ENCODE peak calls at places on chromosomes 5 and 9, in six cellular contexts. B is A549, M is upper lobe of right lung, U is cardiac muscle cell, Z is uterus, L is dorsolateral prefrontal cortex. E is an unnamed sample.

GRCh38 chr5:143315929-143316328 is 87.6 kb downstream of the NR3C1 start:
- DNase-seq in B (no peak), M (no peak), U (no peak), Z (no peak), L (no peak), E (peak)

GRCh38 chr9:10876333-10876732 is 263.5 kb upstream of the PTPRD start:
- DNase-seq in B (no peak), M (no peak), U (peak), Z (no peak), L (no peak), E (peak)

GRCh38 chr5:11977904-11978303 is 73.7 kb upstream of the CTNND2 start:
- DNase-seq in B (no peak), M (no peak), U (no peak), Z (no peak), L (no peak), E (no peak)

GRCh38 chr5:396715-397032 is 46.3 kb upstream of the EXOC3 start:
- DNase-seq in B (no peak), M (peak), U (no peak), Z (no peak), L (no peak), E (no peak)

GRCh38 chr9:126058631-126059030 is 268.0 kb upstream of the MVB12B start:
- DNase-seq in B (no peak), M (peak), U (no peak), Z (no peak), L (no peak), E (no peak)

GRCh38 chr9:127828262-127829031 is 25.8 kb downstream of the FPGS start:
- DNase-seq in B (peak), M (peak), U (peak), Z (peak), L (no peak), E (no peak)

GRCh38 chr9:129284607-129285291 is 106.7 kb upstream of the IER5L start:
- DNase-seq in B (no peak), M (peak), U (no peak), Z (no peak), L (peak), E (no peak)

GRCh38 chr9:124855944-124856773 is 2.9 kb downstream of the WDR38 start:
- DNase-seq in B (peak), M (no peak), U (peak), Z (no peak), L (no peak), E (peak)

GRCh38 chr9:92324889-92325268 is 271 bp downstream of the NOL8 start:
- DNase-seq in B (no peak), M (no peak), U (no peak), Z (no peak), L (no peak), E (no peak)

GRCh38 chr9:134484479-134484878 is 157.1 kb upstream of the COL5A1 start:
- DNase-seq in B (no peak), M (peak), U (no peak), Z (peak), L (peak), E (no peak)

GRCh38 chr5:124057161-124057814 is 545.3 kb downstream of the CSNK1G3 start:
- DNase-seq in B (no peak), M (peak), U (no peak), Z (peak), L (no peak), E (peak)

GRCh38 chr5:67844937-67845336 is 370.6 kb upstream of the PIK3R1 start:
- DNase-seq in B (no peak), M (no peak), U (no peak), Z (no peak), L (no peak), E (no peak)

GRCh38 chr5:67842806-67843205 is 372.8 kb upstream of the PIK3R1 start:
- DNase-seq in B (peak), M (no peak), U (peak), Z (no peak), L (no peak), E (peak)
- TF ChIP-seq CTCF in B (no peak), M (no peak), U (peak), Z (no peak), L (no peak), E (peak)

DNA sequence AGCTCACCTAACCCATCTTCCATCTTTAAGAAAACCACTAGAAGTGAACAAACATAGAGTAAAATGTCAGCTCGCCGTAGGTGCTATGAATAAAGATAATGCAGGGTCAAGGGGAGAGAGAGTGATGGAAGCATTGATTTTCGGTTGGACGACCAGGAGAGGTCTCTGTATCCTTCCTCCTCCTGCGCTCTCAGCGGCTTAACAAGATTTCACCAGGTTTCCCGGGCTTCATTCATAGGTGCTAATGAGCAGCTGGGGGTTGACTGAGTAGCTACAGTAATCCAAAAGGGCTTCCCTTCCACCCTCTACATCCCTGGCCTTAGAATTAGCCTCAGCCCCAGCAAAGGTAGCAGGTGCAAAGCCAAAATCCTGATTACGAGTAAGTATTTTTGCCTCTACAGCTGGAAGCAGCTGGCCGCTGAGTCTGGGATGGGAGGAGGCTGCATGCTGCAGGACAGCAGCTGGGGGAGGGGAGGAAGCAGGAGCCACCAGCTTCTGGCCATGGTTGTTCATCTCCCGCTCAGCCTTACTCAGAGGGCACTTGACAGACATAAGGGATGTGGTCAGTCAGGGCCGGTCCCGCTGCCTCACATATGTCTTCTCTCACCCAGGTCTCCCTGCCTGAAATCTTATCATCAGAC is 112.0 kb upstream of the IL12B start:
- DNase-seq in B (no peak), M (no peak), U (no peak), Z (no peak), L (no peak), E (no peak)
- TF ChIP-seq CTCF in B (no peak), M (no peak), U (no peak), Z (no peak), L (no peak), E (no peak)

GRCh38 chr9:23120630-23121029 is 674.0 kb downstream of the DMRTA1 start:
- DNase-seq in B (no peak), M (no peak), U (no peak), Z (no peak), L (no peak), E (no peak)

GRCh38 chr9:23117621-23118020 is 671.0 kb downstream of the DMRTA1 start:
- DNase-seq in B (no peak), M (no peak), U (no peak), Z (no peak), L (no peak), E (no peak)

DNA sequence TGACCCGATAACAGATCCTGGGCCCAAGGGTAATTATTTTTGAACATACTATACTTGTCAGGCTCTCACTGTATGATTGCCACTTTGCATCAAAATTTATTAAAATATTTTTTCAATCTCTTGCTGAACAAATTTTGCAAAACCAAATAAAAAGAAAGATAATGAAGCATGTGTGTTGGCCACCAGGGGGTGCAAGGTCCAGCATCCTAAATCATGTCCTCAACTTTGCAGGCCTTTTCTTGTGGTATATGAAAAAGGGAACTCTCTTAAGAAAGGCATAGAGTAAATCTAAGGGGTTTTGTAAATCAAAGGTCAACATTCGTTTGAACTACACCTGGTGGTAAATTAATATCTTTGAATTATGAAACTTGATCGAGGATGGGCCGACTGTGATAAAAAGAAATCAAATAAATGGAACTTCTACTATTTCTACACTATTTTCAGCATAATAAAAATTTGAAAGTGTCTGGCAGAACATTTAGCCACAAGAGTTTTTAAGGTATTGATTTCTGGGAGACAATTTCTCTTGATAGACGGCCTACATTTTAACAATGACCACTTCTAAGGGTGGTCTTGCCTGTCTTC is 676.5 kb downstream of the DMRTA1 start:
- DNase-seq in B (peak), M (peak), U (peak), Z (no peak), L (peak), E (peak)
- TF ChIP-seq CTCF in B (peak), M (peak), U (peak), Z (peak), L (peak), E (peak)

GRCh38 chr9:37369671-37370070 is 52.8 kb upstream of the GRHPR start:
- DNase-seq in B (no peak), M (no peak), U (no peak), Z (no peak), L (no peak), E (no peak)

GRCh38 chr9:37364136-37364535 is 58.4 kb upstream of the GRHPR start:
- DNase-seq in B (no peak), M (no peak), U (no peak), Z (no peak), L (no peak), E (no peak)

GRCh38 chr9:37363124-37363523 is 59.4 kb upstream of the GRHPR start:
- DNase-seq in B (no peak), M (no peak), U (no peak), Z (no peak), L (no peak), E (no peak)

GRCh38 chr9:37362430-37362829 is 60.1 kb upstream of the GRHPR start:
- DNase-seq in B (no peak), M (no peak), U (no peak), Z (no peak), L (no peak), E (no peak)

DNA sequence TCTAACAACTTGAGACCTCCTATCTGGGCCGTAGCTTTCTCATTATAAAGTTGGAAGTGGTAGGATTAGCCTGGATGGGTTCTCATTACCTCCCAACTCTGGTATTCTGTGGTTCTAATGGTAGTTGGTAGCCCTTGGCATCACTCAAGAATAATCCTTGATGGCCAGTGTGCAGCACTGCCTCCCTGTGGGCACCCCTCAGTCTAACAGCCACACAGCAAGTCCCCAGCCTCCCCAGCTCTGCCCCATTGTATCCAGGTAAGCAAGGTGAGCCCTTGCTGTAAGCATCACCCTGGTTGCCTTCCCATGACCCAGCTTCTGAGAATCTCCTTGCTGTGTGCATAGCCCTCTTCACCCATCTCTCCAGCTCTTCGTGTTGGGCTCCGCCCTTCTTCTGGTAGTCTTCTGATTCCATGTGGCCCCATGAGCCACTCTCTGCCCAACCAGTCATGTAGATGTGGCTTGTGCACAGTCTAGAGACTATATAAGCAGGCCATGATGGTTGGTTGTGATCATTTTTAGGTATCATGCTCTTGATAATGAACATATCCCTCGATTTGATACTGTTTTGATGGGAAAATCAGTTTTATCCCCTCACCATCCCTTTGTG is 57.6 kb upstream of the GRHPR start:
- DNase-seq in B (peak), M (no peak), U (no peak), Z (no peak), L (no peak), E (peak)
- TF ChIP-seq CTCF in B (no peak), M (no peak), U (no peak), Z (no peak), L (no peak), E (peak)

DNA sequence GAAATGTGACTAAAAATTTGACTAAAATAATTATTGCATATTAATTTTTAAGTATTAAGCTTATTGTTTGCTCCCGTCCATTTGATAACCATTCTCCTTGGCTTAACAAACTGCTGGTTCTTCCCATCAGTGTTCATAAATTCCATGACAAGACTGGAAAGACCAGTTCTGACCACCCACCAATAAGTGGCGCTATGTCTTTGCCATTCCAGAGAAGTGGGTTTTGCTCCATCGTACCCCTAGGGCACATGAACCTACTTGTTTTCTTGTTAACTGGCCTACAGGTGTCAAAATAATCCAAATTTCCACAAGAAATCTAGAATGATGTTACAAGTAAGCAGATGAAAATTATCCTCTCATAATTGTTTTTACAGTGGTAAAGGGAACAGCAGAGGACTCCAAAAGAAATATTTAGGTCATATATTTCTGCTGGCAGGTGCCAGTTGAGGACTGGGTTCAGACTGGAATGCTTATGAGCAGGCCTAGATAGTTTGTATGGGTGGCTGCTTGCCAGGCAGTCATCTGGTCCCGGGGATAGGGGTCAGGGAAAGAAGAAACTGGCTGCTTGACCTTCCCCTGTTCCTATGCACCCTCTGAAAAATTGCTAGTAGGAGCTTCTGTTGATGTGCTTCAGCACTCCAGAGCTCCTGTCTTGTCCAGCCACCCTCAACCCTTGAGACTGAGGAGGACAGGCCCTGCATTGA is 283.1 kb upstream of the ADAMTSL1 start:
- DNase-seq in B (no peak), M (no peak), U (no peak), Z (no peak), L (no peak), E (no peak)
- TF ChIP-seq CTCF in B (no peak), M (no peak), U (no peak), Z (no peak), L (no peak), E (no peak)

GRCh38 chr9:113410207-113411158 is at the start of the genes C9orf43 and POLE3:
- DNase-seq in B (peak), M (peak), U (peak), Z (peak), L (peak), E (peak)
- TF ChIP-seq CTCF in B (no peak), M (no peak), U (no peak), Z (peak), L (peak), E (no peak)

GRCh38 chr5:86968311-86968753 is 299.4 kb upstream of the RASA1 start:
- DNase-seq in B (peak), M (no peak), U (peak), Z (no peak), L (peak), E (peak)

GRCh38 chr5:86974910-86975309 is 292.8 kb upstream of the RASA1 start:
- DNase-seq in B (no peak), M (no peak), U (peak), Z (no peak), L (no peak), E (no peak)

GRCh38 chr5:86971034-86971511 is 296.6 kb upstream of the RASA1 start:
- DNase-seq in B (peak), M (no peak), U (peak), Z (no peak), L (no peak), E (peak)
- TF ChIP-seq CTCF in B (no peak), M (peak), U (peak), Z (no peak), L (peak), E (peak)

DNA sequence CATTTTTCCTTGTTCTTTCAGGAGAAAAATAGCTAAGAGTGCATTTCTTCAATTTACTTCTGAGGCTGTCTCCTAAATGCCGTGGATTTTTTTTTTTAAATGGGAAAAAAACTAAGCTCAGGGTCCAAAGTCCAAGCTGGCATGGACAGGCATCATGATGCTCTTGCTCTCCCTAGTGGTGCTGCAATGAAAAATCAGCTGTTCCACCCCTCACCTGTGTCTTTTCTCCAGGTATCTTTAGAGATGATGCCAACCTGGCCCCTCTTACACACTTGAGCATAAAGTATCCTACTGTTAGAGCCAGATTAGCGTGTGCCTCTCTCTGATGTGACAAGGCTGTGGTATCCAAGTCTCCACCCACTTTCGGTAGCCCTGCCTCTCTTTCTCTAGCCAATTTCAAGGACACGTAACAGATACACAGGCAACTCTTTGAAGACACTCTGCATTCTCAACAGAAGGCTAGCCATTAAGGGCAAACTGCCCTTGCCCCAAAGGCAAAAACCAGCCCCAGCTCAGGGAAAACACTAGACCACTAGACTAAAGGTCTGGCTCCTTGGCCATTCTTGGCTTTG is 208.8 kb downstream of the SAXO1 start:
- DNase-seq in B (peak), M (no peak), U (peak), Z (no peak), L (no peak), E (peak)
- TF ChIP-seq CTCF in B (peak), M (peak), U (peak), Z (no peak), L (no peak), E (peak)

E was measured in MCF 10A.